ENCODE peak calls at places on chromosomes 12 and 14, in ten cellular contexts. O is left cardiac atrium, G is HTR-8/SVneo, R is GDM1, M is right cardiac atrium, E is fibroblast of villous mesenchyme, A is Karpas-422, K is neural progenitor cell, F is tibial artery, S is AG09319. Y is an unnamed sample.

GRCh38 chr12:102675672-102676071 is 195.3 kb upstream of the IGF1 start:
- DNase-seq in O (no peak), G (no peak), R (no peak), M (no peak), E (peak), A (no peak), K (no peak), F (no peak), S (no peak), Y (no peak)

GRCh38 chr12:52055781-52056711 is 4.8 kb downstream of the NR4A1 start:
- DNase-seq in O (peak), G (no peak), R (no peak), M (peak), E (peak), A (no peak), K (no peak), F (no peak), S (no peak), Y (no peak)

GRCh38 chr14:46399049-46399448 is 252.5 kb downstream of the RPL10L start:
- DNase-seq in O (no peak), G (no peak), R (no peak), M (no peak), E (no peak), A (no peak), K (no peak), F (no peak), S (no peak), Y (no peak)

GRCh38 chr12:132578118-132578517 is 32.3 kb downstream of the LRCOL1 start:
- DNase-seq in O (no peak), G (no peak), R (no peak), M (no peak), E (no peak), A (no peak), K (no peak), F (no peak), S (no peak), Y (no peak)

GRCh38 chr12:107368586-107368985 is 275.2 kb upstream of the CRY1 start:
- DNase-seq in O (no peak), G (no peak), R (no peak), M (no peak), E (no peak), A (no peak), K (no peak), F (no peak), S (no peak), Y (no peak)

GRCh38 chr14:103205541-103205906 is 82.3 kb downstream of the TNFAIP2 start:
- DNase-seq in O (no peak), G (no peak), R (no peak), M (no peak), E (peak), A (no peak), K (no peak), F (no peak), S (no peak), Y (no peak)

GRCh38 chr12:2980630-2981029 is 21.4 kb downstream of the TEAD4 start:
- DNase-seq in O (no peak), G (no peak), R (no peak), M (no peak), E (no peak), A (no peak), K (no peak), F (no peak), S (no peak), Y (no peak)

GRCh38 chr12:119486599-119487154 is 106.9 kb upstream of the TMEM233 start:
- DNase-seq in O (no peak), G (no peak), R (no peak), M (no peak), E (no peak), A (no peak), K (peak), F (no peak), S (no peak), Y (no peak)

GRCh38 chr14:89347885-89348284 is 69.1 kb downstream of the FOXN3 start:
- DNase-seq in O (no peak), G (no peak), R (no peak), M (no peak), E (no peak), A (no peak), K (no peak), F (no peak), S (no peak), Y (no peak)

GRCh38 chr14:79584679-79585078 is 626.6 kb downstream of the DIO2 start:
- DNase-seq in O (no peak), G (peak), R (no peak), M (no peak), E (peak), A (no peak), K (no peak), F (no peak), S (peak), Y (no peak)

Y was measured in natural killer cell.